ENCODE peak calls at places on chromosomes 2 and 18, in five cellular contexts. E is A673, U is left lung, D is GM10248, H is B cell. B is an unnamed sample.

GRCh38 chr2:17589406-17590035 is 49.0 kb downstream of the VSNL1 start:
- DNase-seq in E (no peak), U (no peak), D (no peak), H (no peak), B (no peak)

GRCh38 chr2:19073522-19073921 is 284.9 kb downstream of the OSR1 start:
- DNase-seq in E (no peak), U (no peak), D (no peak), H (no peak), B (no peak)

GRCh38 chr18:79328917-79329316 is 66.8 kb upstream of the NFATC1 start:
- DNase-seq in E (no peak), U (no peak), D (no peak), H (no peak), B (no peak)

GRCh38 chr2:225002656-225003045 is 39.6 kb downstream of the DOCK10 start:
- DNase-seq in E (no peak), U (no peak), D (no peak), H (peak; percentile 68), B (no peak)

GRCh38 chr2:219747637-219748036 is 120.2 kb downstream of the SLC4A3 start:
- DNase-seq in E (no peak), U (no peak), D (no peak), H (no peak), B (no peak)

GRCh38 chr2:177296047-177296446 is 31.5 kb upstream of the NFE2L2 start:
- DNase-seq in E (peak; percentile 38), U (no peak), D (peak; percentile 54), H (peak; percentile 52), B (no peak)

GRCh38 chr2:191818725-191819333 is 28.1 kb downstream of the CAVIN2 start:
- DNase-seq in E (no peak), U (no peak), D (no peak), H (no peak), B (no peak)

GRCh38 chr18:24398515-24398914 is 891 bp upstream of the OSBPL1A start:
- DNase-seq in E (peak; percentile 35), U (no peak), D (no peak), H (no peak), B (no peak)

GRCh38 chr2:119407430-119408220 is 24.0 kb upstream of the TMEM37 start:
- DNase-seq in E (peak; percentile 87), U (no peak), D (peak; percentile 73), H (peak; percentile 59), B (no peak)

GRCh38 chr2:99707592-99707991 is 217.8 kb upstream of the REV1 start:
- DNase-seq in E (no peak), U (no peak), D (no peak), H (no peak), B (no peak)

GRCh38 chr2:187294043-187294442 is 154.0 kb downstream of the CALCRL start:
- DNase-seq in E (no peak), U (no peak), D (no peak), H (no peak), B (no peak)

GRCh38 chr18:26386002-26386401 is 159.8 kb downstream of the TAF4B start:
- DNase-seq in E (peak; percentile 6), U (no peak), D (no peak), H (no peak), B (no peak)

GRCh38 chr2:219249203-219249980 is 3.7 kb upstream of the TUBA4B start:
- DNase-seq in E (peak; percentile 93), U (peak; percentile 88), D (peak; percentile 70), H (peak; percentile 47), B (no peak)

GRCh38 chr2:148282201-148282600 is 261.3 kb downstream of the MBD5 start:
- DNase-seq in E (peak; percentile 53), U (no peak), D (no peak), H (no peak), B (no peak)

GRCh38 chr2:158725496-158725895 is 69.6 kb upstream of the DAPL1 start:
- DNase-seq in E (no peak), U (no peak), D (no peak), H (no peak), B (no peak)

GRCh38 chr2:32572030-32572429 is 55.8 kb upstream of the TTC27 start:
- DNase-seq in E (no peak), U (no peak), D (no peak), H (no peak), B (no peak)

GRCh38 chr18:55405655-55406373 is 182.2 kb downstream of the TCF4 start:
- DNase-seq in E (peak; percentile 97), U (peak; percentile 82), D (no peak), H (no peak), B (peak; percentile 88)

GRCh38 chr2:167380555-167380954 is 492.3 kb downstream of the XIRP2 start:
- DNase-seq in E (no peak), U (no peak), D (no peak), H (no peak), B (no peak)

GRCh38 chr2:98165516-98166071 is 78.6 kb downstream of the VWA3B start:
- DNase-seq in E (no peak), U (no peak), D (no peak), H (no peak), B (no peak)

GRCh38 chr2:175373001-175373727 is 191.7 kb upstream of the ATP5MC3 start:
- DNase-seq in E (peak; percentile 97), U (no peak), D (no peak), H (no peak), B (no peak)

GRCh38 chr2:47016172-47016913 is 100.7 kb upstream of the MCFD2 start:
- DNase-seq in E (no peak), U (peak; percentile 59), D (no peak), H (no peak), B (no peak)

GRCh38 chr2:56334622-56335021 is 150.8 kb downstream of the CCDC85A start:
- DNase-seq in E (no peak), U (no peak), D (no peak), H (no peak), B (no peak)

GRCh38 chr2:7703523-7704144 is 786.4 kb downstream of the RNF144A start:
- DNase-seq in E (no peak), U (no peak), D (no peak), H (no peak), B (no peak)

GRCh38 chr2:9560628-9561027 is 5.0 kb upstream of the ADAM17 start:
- DNase-seq in E (no peak), U (no peak), D (no peak), H (no peak), B (no peak)

GRCh38 chr2:7795358-7796199 is 878.4 kb downstream of the RNF144A start:
- DNase-seq in E (peak; percentile 56), U (no peak), D (no peak), H (no peak), B (no peak)

GRCh38 chr2:102114290-102114721 is 28.2 kb upstream of the IL1R1 start:
- DNase-seq in E (peak; percentile 3), U (no peak), D (no peak), H (no peak), B (no peak)

GRCh38 chr2:48306409-48307284 is 223.3 kb upstream of the STON1 start:
- DNase-seq in E (peak; percentile 25), U (no peak), D (no peak), H (no peak), B (no peak)

GRCh38 chr2:129302815-129303214 is 676.7 kb upstream of the RAB6C start:
- DNase-seq in E (no peak), U (no peak), D (no peak), H (no peak), B (no peak)

GRCh38 chr2:240131296-240131695 is 4.8 kb downstream of the COPS9 start:
- DNase-seq in E (no peak), U (peak; percentile 14), D (no peak), H (no peak), B (no peak)

GRCh38 chr2:70685771-70686171 is 82.2 kb downstream of the ADD2 start:
- DNase-seq in E (peak; percentile 15), U (no peak), D (no peak), H (no peak), B (no peak)

GRCh38 chr2:70684846-70685622 is 83.0 kb downstream of the ADD2 start:
- DNase-seq in E (no peak), U (no peak), D (no peak), H (no peak), B (no peak)

GRCh38 chr2:70687461-70687795 is 80.6 kb downstream of the ADD2 start:
- DNase-seq in E (no peak), U (no peak), D (no peak), H (no peak), B (no peak)

GRCh38 chr2:70688427-70688826 is 79.6 kb downstream of the ADD2 start:
- DNase-seq in E (no peak), U (no peak), D (no peak), H (no peak), B (no peak)

GRCh38 chr2:70686577-70687460 is 81.2 kb downstream of the ADD2 start:
- DNase-seq in E (peak; percentile 62), U (no peak), D (peak; percentile 72), H (peak; percentile 14), B (no peak)
- TF ChIP-seq CTCF in E (peak; percentile 50), U (no peak), D (peak; percentile 42), H (no peak), B (no peak)

DNA sequence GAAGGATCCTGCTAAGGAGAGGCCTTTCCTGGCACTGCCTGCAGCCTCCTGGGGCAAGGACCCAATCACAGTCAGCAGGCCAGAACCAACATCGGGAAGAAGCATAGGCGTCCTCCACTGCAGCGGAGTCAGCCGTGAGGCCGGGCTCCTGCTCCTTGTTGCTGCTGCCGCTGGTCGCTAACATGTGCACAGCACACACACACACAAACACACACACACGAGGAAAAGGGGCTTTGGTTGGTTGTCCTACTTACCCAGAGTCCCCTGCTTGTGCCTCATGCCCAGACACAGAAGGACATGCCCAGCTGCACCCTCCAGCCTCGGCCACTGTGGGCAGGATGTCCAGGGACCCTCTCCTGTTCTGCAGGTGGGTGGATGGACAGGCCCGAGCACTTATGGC is 209.4 kb downstream of the GLI2 start:
- DNase-seq in E (no peak), U (no peak), D (no peak), H (no peak), B (no peak)
- TF ChIP-seq CTCF in E (no peak), U (no peak), D (no peak), H (no peak), B (no peak)

GRCh38 chr2:20457661-20458630 is 11.1 kb downstream of the RHOB start:
- DNase-seq in E (no peak), U (peak; percentile 10), D (no peak), H (no peak), B (no peak)
- TF ChIP-seq CTCF in E (no peak), U (no peak), D (no peak), H (no peak), B (no peak)

GRCh38 chr2:45729753-45730512 is 78.5 kb downstream of the PRKCE start:
- DNase-seq in E (peak; percentile 11), U (no peak), D (peak; percentile 47), H (peak; percentile 80), B (no peak)
- TF ChIP-seq CTCF in E (peak; percentile 45), U (no peak), D (peak; percentile 52), H (peak; percentile 73), B (no peak)

GRCh38 chr2:157572725-157573124 is 55.9 kb downstream of the ACVR1C start:
- DNase-seq in E (no peak), U (no peak), D (no peak), H (peak; percentile 26), B (no peak)
- TF ChIP-seq CTCF in E (peak; percentile 22), U (peak; percentile 10), D (no peak), H (peak; percentile 64), B (no peak)